ENCODE peak calls at places on chromosomes 6 and 20, in seven cellular contexts. V, I, P, Y, H, K and M are unnamed samples.
A peak's percentile ranks its signal among the peaks of the same experiment; 100 is the strongest.

GRCh38 chr20:62515280-62515679 is 39.5 kb upstream of the GATA5 start:
- DNase-seq in V (no peak), I (no peak), P (no peak), Y (no peak), H (no peak), K (no peak), M (no peak)

GRCh38 chr6:157047951-157048350 is 270.8 kb downstream of the ARID1B start:
- DNase-seq in V (no peak), I (no peak), P (no peak), Y (no peak), H (no peak), K (no peak), M (no peak)

GRCh38 chr6:125994659-125995488 is 8.5 kb downstream of the TRMT11 start:
- DNase-seq in V (peak; percentile 53), I (no peak), P (no peak), Y (no peak), H (no peak), K (no peak), M (peak; percentile 15)

GRCh38 chr6:118980063-118980462 is 45.1 kb upstream of the MCM9 start:
- DNase-seq in V (peak; percentile 59), I (peak; percentile 57), P (no peak), Y (no peak), H (no peak), K (peak; percentile 74), M (no peak)

GRCh38 chr6:148747145-148747492 is 289 bp downstream of the UST start:
- DNase-seq in V (peak; percentile 53), I (peak; percentile 40), P (peak; percentile 34), Y (no peak), H (no peak), K (peak; percentile 59), M (no peak)

GRCh38 chr6:99905209-99906106 is 88.6 kb downstream of the MCHR2 start:
- DNase-seq in V (no peak), I (no peak), P (peak; percentile 24), Y (peak; percentile 11), H (peak; percentile 36), K (no peak), M (peak; percentile 30)

GRCh38 chr20:39849664-39850063 is 839.4 kb downstream of the MAFB start:
- DNase-seq in V (peak; percentile 52), I (peak; percentile 57), P (peak; percentile 70), Y (peak; percentile 25), H (peak; percentile 95), K (peak; percentile 85), M (no peak)

GRCh38 chr20:22339091-22339881 is 245.1 kb downstream of the FOXA2 start:
- DNase-seq in V (peak; percentile 51), I (peak; percentile 54), P (peak; percentile 38), Y (no peak), H (peak; percentile 34), K (no peak), M (peak; percentile 30)

GRCh38 chr20:48673485-48673884 is 154.3 kb downstream of the PREX1 start:
- DNase-seq in V (no peak), I (no peak), P (no peak), Y (no peak), H (no peak), K (no peak), M (no peak)

GRCh38 chr6:35017461-35018183 is 123.5 kb downstream of the TCP11 start:
- DNase-seq in V (peak; percentile 54), I (peak; percentile 40), P (no peak), Y (no peak), H (no peak), K (peak; percentile 57), M (no peak)

GRCh38 chr6:25537349-25538018 is 114.5 kb upstream of the SCGN start:
- DNase-seq in V (no peak), I (no peak), P (no peak), Y (no peak), H (peak; percentile 60), K (no peak), M (no peak)

GRCh38 chr6:147506704-147507114 is 1.8 kb upstream of the SAMD5 start:
- DNase-seq in V (peak; percentile 79), I (peak; percentile 69), P (peak; percentile 75), Y (no peak), H (peak; percentile 40), K (peak; percentile 51), M (peak; percentile 79)

GRCh38 chr20:7856756-7857155 is 83.5 kb downstream of the HAO1 start:
- DNase-seq in V (no peak), I (no peak), P (no peak), Y (peak; percentile 68), H (peak; percentile 77), K (no peak), M (no peak)

GRCh38 chr6:24719125-24719931 is at the start of gene C6orf62:
- DNase-seq in V (no peak), I (peak; percentile 54), P (peak; percentile 35), Y (no peak), H (peak; percentile 33), K (peak; percentile 32), M (peak; percentile 44)

GRCh38 chr6:136701011-136701410 is 91.3 kb downstream of the MAP3K5 start:
- DNase-seq in V (no peak), I (no peak), P (no peak), Y (no peak), H (peak; percentile 28), K (no peak), M (no peak)

GRCh38 chr20:24560571-24561485 is 91.4 kb downstream of the SYNDIG1 start:
- DNase-seq in V (no peak), I (no peak), P (no peak), Y (no peak), H (peak; percentile 1), K (no peak), M (no peak)

GRCh38 chr6:7566617-7567173 is 23.3 kb upstream of the SNRNP48 start:
- DNase-seq in V (no peak), I (no peak), P (no peak), Y (no peak), H (no peak), K (no peak), M (no peak)

GRCh38 chr20:63847374-63848002 is 13.8 kb upstream of the ABHD16B start:
- DNase-seq in V (no peak), I (no peak), P (no peak), Y (no peak), H (peak; percentile 21), K (no peak), M (no peak)

GRCh38 chr6:146878564-146879343 is 280.0 kb downstream of the ADGB start:
- DNase-seq in V (no peak), I (no peak), P (no peak), Y (no peak), H (no peak), K (no peak), M (no peak)

GRCh38 chr6:37276916-37277509 is 19.1 kb upstream of the TMEM217 start:
- DNase-seq in V (peak; percentile 56), I (no peak), P (no peak), Y (no peak), H (no peak), K (no peak), M (no peak)

GRCh38 chr6:39599996-39600395 is 125.2 kb downstream of the KIF6 start:
- DNase-seq in V (no peak), I (no peak), P (no peak), Y (no peak), H (peak; percentile 18), K (no peak), M (no peak)

GRCh38 chr6:106118835-106119443 is 32.8 kb downstream of the PRDM1 start:
- DNase-seq in V (no peak), I (no peak), P (no peak), Y (no peak), H (no peak), K (no peak), M (no peak)

GRCh38 chr6:134247854-134248580 is 69.9 kb downstream of the SGK1 start:
- DNase-seq in V (no peak), I (no peak), P (no peak), Y (no peak), H (no peak), K (no peak), M (no peak)
- H3K27ac ChIP-seq in V (no peak overlapping the region), I (no peak overlapping the region), P (no peak overlapping the region), Y (no peak overlapping the region), H (no peak overlapping the region), K (no peak overlapping the region), M (no peak overlapping the region)

DNA sequence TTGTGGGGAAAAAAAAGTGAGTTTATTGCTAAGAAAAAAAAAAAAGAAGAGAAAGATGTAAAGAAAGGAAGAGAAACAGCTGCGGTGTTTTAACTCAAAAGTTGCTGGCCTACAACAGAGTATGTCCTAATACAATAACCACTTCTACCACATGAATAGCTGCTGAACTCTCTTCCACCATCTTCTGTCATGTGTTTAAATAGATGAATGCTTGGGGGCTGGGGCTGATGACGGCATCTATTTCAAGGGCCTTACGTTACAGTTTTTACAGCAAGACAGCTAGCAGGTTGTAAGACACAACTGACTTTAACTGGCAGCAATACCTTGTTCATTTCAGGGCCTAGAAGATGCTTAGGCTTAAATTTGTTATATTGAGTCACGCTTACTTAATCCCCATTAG is 50.4 kb downstream of the MAP3K7 start:
- DNase-seq in V (no peak), I (no peak), P (no peak), Y (no peak), H (no peak), K (no peak), M (no peak)
- H3K27ac ChIP-seq in V (no peak overlapping the region), I (no peak overlapping the region), P (no peak overlapping the region), Y (no peak overlapping the region), H (no peak overlapping the region), K (no peak overlapping the region), M (no peak overlapping the region)

GRCh38 chr6:131978522-131978921 is 27.4 kb upstream of the CCN2 start:
- DNase-seq in V (no peak), I (no peak), P (no peak), Y (no peak), H (peak; percentile 16), K (no peak), M (no peak)
- H3K27ac ChIP-seq in V (peak overlapping the region; percentile 74), I (no peak overlapping the region), P (peak overlapping the region; percentile 6), Y (no peak overlapping the region), H (no peak overlapping the region), K (no peak overlapping the region), M (no peak overlapping the region)

GRCh38 chr6:33880746-33881145 is 76.9 kb upstream of the MLN start:
- DNase-seq in V (no peak), I (no peak), P (no peak), Y (no peak), H (no peak), K (no peak), M (no peak)

GRCh38 chr6:33882154-33882553 is 78.4 kb upstream of the MLN start:
- DNase-seq in V (no peak), I (no peak), P (no peak), Y (no peak), H (no peak), K (no peak), M (no peak)

GRCh38 chr6:33886673-33887144 is 82.9 kb upstream of the MLN start:
- DNase-seq in V (no peak), I (peak; percentile 58), P (no peak), Y (peak; percentile 58), H (peak; percentile 38), K (peak; percentile 30), M (no peak)

GRCh38 chr6:33888183-33888582 is 84.4 kb upstream of the MLN start:
- DNase-seq in V (no peak), I (no peak), P (no peak), Y (no peak), H (no peak), K (no peak), M (no peak)

GRCh38 chr6:33885121-33886057 is 81.6 kb upstream of the MLN start:
- DNase-seq in V (no peak), I (no peak), P (no peak), Y (no peak), H (peak; percentile 43), K (no peak), M (no peak)
- H3K27ac ChIP-seq in V (no peak overlapping the region), I (no peak overlapping the region), P (no peak overlapping the region), Y (no peak overlapping the region), H (no peak overlapping the region), K (no peak overlapping the region), M (no peak overlapping the region)